ENCODE peak calls at places on chromosomes 13 and 19, in eight cellular contexts. One of them, this sample, is unnamed.

GRCh38 chr13:19382111-19382510 is 179.2 kb downstream of the TPTE2 start:
- DNase-seq in progenitor cell of endocrine pancreas: no peak
- DNase-seq in activated naive CD4-positive, alpha-beta T cell treated with anti-CD3 and anti-CD28 coated beads, Interleukin-2, amount 50 U/mL, for 16 hours: no peak
- DNase-seq in 8988T: no peak
- DNase-seq in activated CD8-positive, alpha-beta memory T cell treated with anti-CD3 and anti-CD28 coated beads for 1 hour: no peak
- DNase-seq in right lobe of liver: no peak
- DNase-seq in COR-L47: no peak
- DNase-seq in GM04503: no peak
- DNase-seq in this sample: no peak

GRCh38 chr13:45143346-45143751 is 23.0 kb downstream of the GTF2F2 start:
- DNase-seq in GM04503: no peak
- DNase-seq in right lobe of liver: no peak
- DNase-seq in activated CD8-positive, alpha-beta memory T cell treated with anti-CD3 and anti-CD28 coated beads for 1 hour: no peak
- DNase-seq in 8988T: no peak
- DNase-seq in progenitor cell of endocrine pancreas: no peak
- DNase-seq in activated naive CD4-positive, alpha-beta T cell treated with anti-CD3 and anti-CD28 coated beads, Interleukin-2, amount 50 U/mL, for 16 hours: no peak
- DNase-seq in COR-L47: no peak
- DNase-seq in this sample: no peak

GRCh38 chr19:1125601-1126533 is 22.1 kb downstream of the GPX4 start:
- DNase-seq in right lobe of liver: no peak
- DNase-seq in activated naive CD4-positive, alpha-beta T cell treated with anti-CD3 and anti-CD28 coated beads, Interleukin-2, amount 50 U/mL, for 16 hours: no peak
- DNase-seq in progenitor cell of endocrine pancreas: no peak
- DNase-seq in 8988T: no peak
- DNase-seq in activated CD8-positive, alpha-beta memory T cell treated with anti-CD3 and anti-CD28 coated beads for 1 hour: no peak
- DNase-seq in COR-L47: no peak
- DNase-seq in GM04503: no peak
- DNase-seq in this sample: no peak

GRCh38 chr19:35315883-35316282 is 13.1 kb upstream of the CD22 start:
- DNase-seq in activated naive CD4-positive, alpha-beta T cell treated with anti-CD3 and anti-CD28 coated beads, Interleukin-2, amount 50 U/mL, for 16 hours: no peak
- DNase-seq in progenitor cell of endocrine pancreas: no peak
- DNase-seq in 8988T: no peak
- DNase-seq in activated CD8-positive, alpha-beta memory T cell treated with anti-CD3 and anti-CD28 coated beads for 1 hour: no peak
- DNase-seq in GM04503: no peak
- DNase-seq in right lobe of liver: no peak
- DNase-seq in COR-L47: no peak
- DNase-seq in this sample: no peak

GRCh38 chr13:72853000-72853399 is 71.1 kb downstream of the PIBF1 start:
- DNase-seq in right lobe of liver: no peak
- DNase-seq in progenitor cell of endocrine pancreas: no peak
- DNase-seq in activated CD8-positive, alpha-beta memory T cell treated with anti-CD3 and anti-CD28 coated beads for 1 hour: no peak
- DNase-seq in 8988T: no peak
- DNase-seq in COR-L47: no peak
- DNase-seq in activated naive CD4-positive, alpha-beta T cell treated with anti-CD3 and anti-CD28 coated beads, Interleukin-2, amount 50 U/mL, for 16 hours: no peak
- DNase-seq in GM04503: no peak
- DNase-seq in this sample: no peak

GRCh38 chr19:11364935-11365334 is 9.5 kb upstream of the SWSAP1 start:
- DNase-seq in activated naive CD4-positive, alpha-beta T cell treated with anti-CD3 and anti-CD28 coated beads, Interleukin-2, amount 50 U/mL, for 16 hours: no peak
- DNase-seq in GM04503: no peak
- DNase-seq in right lobe of liver: no peak
- DNase-seq in progenitor cell of endocrine pancreas: no peak
- DNase-seq in 8988T: no peak
- DNase-seq in COR-L47: no peak
- DNase-seq in activated CD8-positive, alpha-beta memory T cell treated with anti-CD3 and anti-CD28 coated beads for 1 hour: no peak
- DNase-seq in this sample: no peak

GRCh38 chr13:99722931-99723330 is 221.7 kb downstream of the TM9SF2 start:
- DNase-seq in activated CD8-positive, alpha-beta memory T cell treated with anti-CD3 and anti-CD28 coated beads for 1 hour: no peak
- DNase-seq in activated naive CD4-positive, alpha-beta T cell treated with anti-CD3 and anti-CD28 coated beads, Interleukin-2, amount 50 U/mL, for 16 hours: no peak
- DNase-seq in COR-L47: no peak
- DNase-seq in right lobe of liver: no peak
- DNase-seq in GM04503: no peak
- DNase-seq in 8988T: no peak
- DNase-seq in progenitor cell of endocrine pancreas: no peak
- DNase-seq in this sample: peak; percentile 9

GRCh38 chr13:104015646-104016396 is 949.6 kb upstream of the SLC10A2 start:
- DNase-seq in 8988T: no peak
- DNase-seq in progenitor cell of endocrine pancreas: no peak
- DNase-seq in GM04503: no peak
- DNase-seq in activated CD8-positive, alpha-beta memory T cell treated with anti-CD3 and anti-CD28 coated beads for 1 hour: no peak
- DNase-seq in activated naive CD4-positive, alpha-beta T cell treated with anti-CD3 and anti-CD28 coated beads, Interleukin-2, amount 50 U/mL, for 16 hours: no peak
- DNase-seq in right lobe of liver: no peak
- DNase-seq in COR-L47: no peak
- DNase-seq in this sample: no peak

GRCh38 chr13:71879129-71879535 is 12.1 kb upstream of the DACH1 start:
- DNase-seq in activated CD8-positive, alpha-beta memory T cell treated with anti-CD3 and anti-CD28 coated beads for 1 hour: no peak
- DNase-seq in COR-L47: peak; percentile 86
- DNase-seq in activated naive CD4-positive, alpha-beta T cell treated with anti-CD3 and anti-CD28 coated beads, Interleukin-2, amount 50 U/mL, for 16 hours: no peak
- DNase-seq in progenitor cell of endocrine pancreas: no peak
- DNase-seq in GM04503: no peak
- DNase-seq in right lobe of liver: no peak
- DNase-seq in 8988T: no peak
- DNase-seq in this sample: peak; percentile 92

GRCh38 chr13:84896128-84896527 is 903.1 kb downstream of the SLITRK6 start:
- DNase-seq in activated CD8-positive, alpha-beta memory T cell treated with anti-CD3 and anti-CD28 coated beads for 1 hour: peak; percentile 1
- DNase-seq in activated naive CD4-positive, alpha-beta T cell treated with anti-CD3 and anti-CD28 coated beads, Interleukin-2, amount 50 U/mL, for 16 hours: no peak
- DNase-seq in GM04503: no peak
- DNase-seq in right lobe of liver: no peak
- DNase-seq in COR-L47: peak; percentile 48
- DNase-seq in 8988T: no peak
- DNase-seq in progenitor cell of endocrine pancreas: peak; percentile 19
- DNase-seq in this sample: peak; percentile 54

GRCh38 chr19:19062454-19063182 is 1.2 kb upstream of the SLC25A42 start:
- DNase-seq in 8988T: no peak
- DNase-seq in activated CD8-positive, alpha-beta memory T cell treated with anti-CD3 and anti-CD28 coated beads for 1 hour: no peak
- DNase-seq in COR-L47: no peak
- DNase-seq in activated naive CD4-positive, alpha-beta T cell treated with anti-CD3 and anti-CD28 coated beads, Interleukin-2, amount 50 U/mL, for 16 hours: no peak
- DNase-seq in progenitor cell of endocrine pancreas: no peak
- DNase-seq in GM04503: no peak
- DNase-seq in right lobe of liver: no peak
- DNase-seq in this sample: no peak

GRCh38 chr19:4064073-4064550 is 2.6 kb downstream of the ZBTB7A start:
- DNase-seq in progenitor cell of endocrine pancreas: no peak
- DNase-seq in 8988T: peak; percentile 41
- DNase-seq in activated naive CD4-positive, alpha-beta T cell treated with anti-CD3 and anti-CD28 coated beads, Interleukin-2, amount 50 U/mL, for 16 hours: no peak
- DNase-seq in right lobe of liver: no peak
- DNase-seq in activated CD8-positive, alpha-beta memory T cell treated with anti-CD3 and anti-CD28 coated beads for 1 hour: no peak
- DNase-seq in COR-L47: no peak
- DNase-seq in GM04503: no peak
- DNase-seq in this sample: no peak

GRCh38 chr13:37526710-37527446 is 71.7 kb downstream of the POSTN start:
- DNase-seq in progenitor cell of endocrine pancreas: no peak
- DNase-seq in activated naive CD4-positive, alpha-beta T cell treated with anti-CD3 and anti-CD28 coated beads, Interleukin-2, amount 50 U/mL, for 16 hours: no peak
- DNase-seq in GM04503: peak; percentile 94
- DNase-seq in activated CD8-positive, alpha-beta memory T cell treated with anti-CD3 and anti-CD28 coated beads for 1 hour: no peak
- DNase-seq in COR-L47: no peak
- DNase-seq in 8988T: no peak
- DNase-seq in right lobe of liver: no peak
- DNase-seq in this sample: no peak

GRCh38 chr13:72565893-72566292 is 161.5 kb downstream of the MZT1 start:
- DNase-seq in activated naive CD4-positive, alpha-beta T cell treated with anti-CD3 and anti-CD28 coated beads, Interleukin-2, amount 50 U/mL, for 16 hours: no peak
- DNase-seq in 8988T: no peak
- DNase-seq in right lobe of liver: no peak
- DNase-seq in progenitor cell of endocrine pancreas: no peak
- DNase-seq in COR-L47: peak; percentile 56
- DNase-seq in activated CD8-positive, alpha-beta memory T cell treated with anti-CD3 and anti-CD28 coated beads for 1 hour: no peak
- DNase-seq in GM04503: peak; percentile 0
- DNase-seq in this sample: peak; percentile 75

GRCh38 chr13:51271528-51272070 is 49.4 kb downstream of the FAM124A start:
- DNase-seq in progenitor cell of endocrine pancreas: no peak
- DNase-seq in right lobe of liver: no peak
- DNase-seq in GM04503: no peak
- DNase-seq in COR-L47: no peak
- DNase-seq in activated naive CD4-positive, alpha-beta T cell treated with anti-CD3 and anti-CD28 coated beads, Interleukin-2, amount 50 U/mL, for 16 hours: no peak
- DNase-seq in 8988T: no peak
- DNase-seq in activated CD8-positive, alpha-beta memory T cell treated with anti-CD3 and anti-CD28 coated beads for 1 hour: no peak
- DNase-seq in this sample: no peak

GRCh38 chr13:77305276-77305675 is 21.6 kb downstream of the MYCBP2 start:
- DNase-seq in GM04503: no peak
- DNase-seq in activated CD8-positive, alpha-beta memory T cell treated with anti-CD3 and anti-CD28 coated beads for 1 hour: no peak
- DNase-seq in COR-L47: no peak
- DNase-seq in activated naive CD4-positive, alpha-beta T cell treated with anti-CD3 and anti-CD28 coated beads, Interleukin-2, amount 50 U/mL, for 16 hours: no peak
- DNase-seq in right lobe of liver: no peak
- DNase-seq in progenitor cell of endocrine pancreas: no peak
- DNase-seq in 8988T: no peak
- DNase-seq in this sample: no peak

GRCh38 chr13:91323349-91323748 is 24.1 kb upstream of the MIR17HG start:
- DNase-seq in activated CD8-positive, alpha-beta memory T cell treated with anti-CD3 and anti-CD28 coated beads for 1 hour: no peak
- DNase-seq in right lobe of liver: no peak
- DNase-seq in activated naive CD4-positive, alpha-beta T cell treated with anti-CD3 and anti-CD28 coated beads, Interleukin-2, amount 50 U/mL, for 16 hours: no peak
- DNase-seq in 8988T: no peak
- DNase-seq in COR-L47: no peak
- DNase-seq in GM04503: no peak
- DNase-seq in progenitor cell of endocrine pancreas: no peak
- DNase-seq in this sample: no peak

GRCh38 chr19:18562086-18562485 is 4.4 kb downstream of the KXD1 start:
- DNase-seq in right lobe of liver: no peak
- DNase-seq in 8988T: no peak
- DNase-seq in activated naive CD4-positive, alpha-beta T cell treated with anti-CD3 and anti-CD28 coated beads, Interleukin-2, amount 50 U/mL, for 16 hours: no peak
- DNase-seq in progenitor cell of endocrine pancreas: no peak
- DNase-seq in GM04503: no peak
- DNase-seq in COR-L47: no peak
- DNase-seq in activated CD8-positive, alpha-beta memory T cell treated with anti-CD3 and anti-CD28 coated beads for 1 hour: no peak
- DNase-seq in this sample: no peak

GRCh38 chr19:17125052-17125727 is 49.6 kb downstream of the MYO9B start:
- DNase-seq in right lobe of liver: no peak
- DNase-seq in COR-L47: no peak
- DNase-seq in activated naive CD4-positive, alpha-beta T cell treated with anti-CD3 and anti-CD28 coated beads, Interleukin-2, amount 50 U/mL, for 16 hours: peak; percentile 21
- DNase-seq in activated CD8-positive, alpha-beta memory T cell treated with anti-CD3 and anti-CD28 coated beads for 1 hour: peak; percentile 21
- DNase-seq in 8988T: no peak
- DNase-seq in progenitor cell of endocrine pancreas: no peak
- DNase-seq in GM04503: no peak
- DNase-seq in this sample: no peak

GRCh38 chr13:43786766-43787517 is at the start of gene ENOX1:
- DNase-seq in 8988T: peak; percentile 77
- DNase-seq in activated CD8-positive, alpha-beta memory T cell treated with anti-CD3 and anti-CD28 coated beads for 1 hour: no peak
- DNase-seq in COR-L47: peak; percentile 91
- DNase-seq in progenitor cell of endocrine pancreas: peak; percentile 46
- DNase-seq in activated naive CD4-positive, alpha-beta T cell treated with anti-CD3 and anti-CD28 coated beads, Interleukin-2, amount 50 U/mL, for 16 hours: peak; percentile 30
- DNase-seq in right lobe of liver: peak; percentile 46
- DNase-seq in GM04503: no peak
- DNase-seq in this sample: peak; percentile 82

GRCh38 chr13:75307370-75307984 is 174.5 kb downstream of the TBC1D4 start:
- DNase-seq in 8988T: no peak
- DNase-seq in activated naive CD4-positive, alpha-beta T cell treated with anti-CD3 and anti-CD28 coated beads, Interleukin-2, amount 50 U/mL, for 16 hours: no peak
- DNase-seq in progenitor cell of endocrine pancreas: no peak
- DNase-seq in activated CD8-positive, alpha-beta memory T cell treated with anti-CD3 and anti-CD28 coated beads for 1 hour: no peak
- DNase-seq in GM04503: no peak
- DNase-seq in COR-L47: no peak
- DNase-seq in right lobe of liver: no peak
- DNase-seq in this sample: no peak

GRCh38 chr13:112867301-112867711 is 101.7 kb upstream of the MCF2L start:
- DNase-seq in activated CD8-positive, alpha-beta memory T cell treated with anti-CD3 and anti-CD28 coated beads for 1 hour: no peak
- DNase-seq in activated naive CD4-positive, alpha-beta T cell treated with anti-CD3 and anti-CD28 coated beads, Interleukin-2, amount 50 U/mL, for 16 hours: no peak
- DNase-seq in right lobe of liver: no peak
- DNase-seq in progenitor cell of endocrine pancreas: no peak
- DNase-seq in 8988T: no peak
- DNase-seq in GM04503: no peak
- DNase-seq in COR-L47: no peak
- DNase-seq in this sample: no peak

GRCh38 chr13:112974125-112974524 is 5.1 kb downstream of the MCF2L start:
- DNase-seq in activated CD8-positive, alpha-beta memory T cell treated with anti-CD3 and anti-CD28 coated beads for 1 hour: no peak
- DNase-seq in activated naive CD4-positive, alpha-beta T cell treated with anti-CD3 and anti-CD28 coated beads, Interleukin-2, amount 50 U/mL, for 16 hours: no peak
- DNase-seq in COR-L47: no peak
- DNase-seq in 8988T: no peak
- DNase-seq in right lobe of liver: peak; percentile 5
- DNase-seq in progenitor cell of endocrine pancreas: no peak
- DNase-seq in GM04503: no peak
- DNase-seq in this sample: no peak

GRCh38 chr19:21158523-21159135 is 16.8 kb downstream of the ZNF431 start:
- DNase-seq in activated naive CD4-positive, alpha-beta T cell treated with anti-CD3 and anti-CD28 coated beads, Interleukin-2, amount 50 U/mL, for 16 hours: no peak
- DNase-seq in 8988T: no peak
- DNase-seq in activated CD8-positive, alpha-beta memory T cell treated with anti-CD3 and anti-CD28 coated beads for 1 hour: no peak
- DNase-seq in progenitor cell of endocrine pancreas: no peak
- DNase-seq in right lobe of liver: no peak
- DNase-seq in COR-L47: no peak
- DNase-seq in GM04503: peak; percentile 19
- DNase-seq in this sample: no peak

GRCh38 chr13:111117961-111118360 is 2.9 kb downstream of the ARHGEF7 start:
- DNase-seq in activated CD8-positive, alpha-beta memory T cell treated with anti-CD3 and anti-CD28 coated beads for 1 hour: no peak
- DNase-seq in 8988T: no peak
- DNase-seq in progenitor cell of endocrine pancreas: no peak
- DNase-seq in GM04503: no peak
- DNase-seq in activated naive CD4-positive, alpha-beta T cell treated with anti-CD3 and anti-CD28 coated beads, Interleukin-2, amount 50 U/mL, for 16 hours: no peak
- DNase-seq in right lobe of liver: no peak
- DNase-seq in COR-L47: no peak
- DNase-seq in this sample: no peak

GRCh38 chr13:35733832-35734231 is 257.3 kb upstream of the MAB21L1 start:
- DNase-seq in progenitor cell of endocrine pancreas: no peak
- DNase-seq in 8988T: no peak
- DNase-seq in activated naive CD4-positive, alpha-beta T cell treated with anti-CD3 and anti-CD28 coated beads, Interleukin-2, amount 50 U/mL, for 16 hours: no peak
- DNase-seq in right lobe of liver: no peak
- DNase-seq in COR-L47: no peak
- DNase-seq in GM04503: no peak
- DNase-seq in activated CD8-positive, alpha-beta memory T cell treated with anti-CD3 and anti-CD28 coated beads for 1 hour: no peak
- DNase-seq in this sample: no peak

GRCh38 chr19:19997656-19998268 is 41.5 kb downstream of the ZNF682 start:
- DNase-seq in right lobe of liver: no peak
- DNase-seq in COR-L47: no peak
- DNase-seq in GM04503: no peak
- DNase-seq in activated naive CD4-positive, alpha-beta T cell treated with anti-CD3 and anti-CD28 coated beads, Interleukin-2, amount 50 U/mL, for 16 hours: peak; percentile 33
- DNase-seq in activated CD8-positive, alpha-beta memory T cell treated with anti-CD3 and anti-CD28 coated beads for 1 hour: no peak
- DNase-seq in progenitor cell of endocrine pancreas: no peak
- DNase-seq in 8988T: peak; percentile 19
- DNase-seq in this sample: peak; percentile 5

GRCh38 chr13:80835902-80836301 is 495.0 kb upstream of the SPRY2 start:
- DNase-seq in right lobe of liver: no peak
- DNase-seq in GM04503: no peak
- DNase-seq in progenitor cell of endocrine pancreas: no peak
- DNase-seq in COR-L47: no peak
- DNase-seq in activated CD8-positive, alpha-beta memory T cell treated with anti-CD3 and anti-CD28 coated beads for 1 hour: no peak
- DNase-seq in 8988T: no peak
- DNase-seq in activated naive CD4-positive, alpha-beta T cell treated with anti-CD3 and anti-CD28 coated beads, Interleukin-2, amount 50 U/mL, for 16 hours: no peak
- DNase-seq in this sample: no peak

GRCh38 chr13:52846567-52847321 is 1.7 kb downstream of the PCDH8 start:
- DNase-seq in right lobe of liver: peak; percentile 31
- DNase-seq in GM04503: no peak
- DNase-seq in 8988T: no peak
- DNase-seq in progenitor cell of endocrine pancreas: peak; percentile 90
- DNase-seq in activated CD8-positive, alpha-beta memory T cell treated with anti-CD3 and anti-CD28 coated beads for 1 hour: no peak
- DNase-seq in COR-L47: no peak
- DNase-seq in activated naive CD4-positive, alpha-beta T cell treated with anti-CD3 and anti-CD28 coated beads, Interleukin-2, amount 50 U/mL, for 16 hours: no peak
- DNase-seq in this sample: no peak

GRCh38 chr13:44816701-44817684 is 172.3 kb downstream of the NUFIP1 start:
- DNase-seq in progenitor cell of endocrine pancreas: no peak
- DNase-seq in GM04503: no peak
- DNase-seq in right lobe of liver: no peak
- DNase-seq in activated naive CD4-positive, alpha-beta T cell treated with anti-CD3 and anti-CD28 coated beads, Interleukin-2, amount 50 U/mL, for 16 hours: no peak
- DNase-seq in activated CD8-positive, alpha-beta memory T cell treated with anti-CD3 and anti-CD28 coated beads for 1 hour: no peak
- DNase-seq in COR-L47: no peak
- DNase-seq in 8988T: no peak
- DNase-seq in this sample: no peak